ENCODE peak calls at places on chromosomes 11 and 22, in ten cellular contexts. W is naive thymus-derived CD8-positive, alpha-beta T cell; S is stimulated activated naive CD8-positive, alpha-beta T cell treated with anti-CD3 and anti-CD28 coated beads, Interleukin-15, amount 100 ng/mL, for 72 hours; O is activated CD4-positive, alpha-beta T cell treated with anti-CD3 and anti-CD28 coated beads, Interleukin-2, amount 10 ng/mL, durations not matched to agents 7 days and 5 days; X is T-cell; M is H4; R is GM23338; Q is astrocyte of the spinal cord; K is choroid plexus epithelial cell; P is NCI-H345. L is an unnamed sample.

GRCh38 chr11:121595717-121596156 is 143.0 kb upstream of the SORL1-AS1 start:
- DNase-seq in P (no peak), S (no peak), M (peak), R (no peak), X (no peak), W (no peak), Q (peak), O (no peak), K (peak), L (peak)

GRCh38 chr11:6565325-6565724 is 38.1 kb downstream of the RRP8 start:
- DNase-seq in O (no peak), R (no peak), W (no peak), Q (no peak), X (no peak), M (no peak), K (no peak), S (no peak), P (no peak), L (no peak)

GRCh38 chr11:37978647-37979046 is 1380.6 kb upstream of the RAG2 start:
- DNase-seq in W (no peak), S (no peak), Q (no peak), X (no peak), K (peak), M (no peak), R (no peak), O (no peak), P (no peak), L (no peak)

GRCh38 chr22:27022256-27022655 is 364.9 kb downstream of the MIAT start:
- DNase-seq in K (no peak), Q (no peak), P (no peak), S (no peak), R (no peak), O (no peak), X (no peak), W (no peak), M (no peak), L (no peak)

GRCh38 chr11:36127550-36127949 is 161.7 kb downstream of the COMMD9 start:
- DNase-seq in X (no peak), P (no peak), K (no peak), Q (no peak), S (no peak), O (no peak), R (no peak), W (no peak), M (no peak), L (no peak)

GRCh38 chr11:85724750-85725465 is 38.9 kb upstream of the CCDC89 start:
- DNase-seq in P (no peak), O (no peak), R (no peak), W (no peak), X (no peak), S (no peak), Q (no peak), K (no peak), M (no peak), L (no peak)

GRCh38 chr22:19679476-19680099 is 34.7 kb upstream of the SEPTIN5 start:
- DNase-seq in R (peak), P (peak), K (no peak), W (peak), S (peak), Q (no peak), X (no peak), M (no peak), O (peak), L (no peak)

GRCh38 chr11:111665779-111666178 is 63.5 kb downstream of the SIK2 start:
- DNase-seq in W (no peak), M (peak), O (peak), R (peak), S (no peak), Q (peak), P (no peak), X (no peak), K (peak), L (no peak)

GRCh38 chr11:65927904-65928397 is 8.7 kb downstream of the DRAP1 start:
- DNase-seq in P (no peak), X (peak), W (peak), R (no peak), M (no peak), S (peak), O (peak), Q (no peak), K (peak), L (no peak)

GRCh38 chr22:17576475-17576874 is 13.2 kb downstream of the SLC25A18 start:
- DNase-seq in W (no peak), P (peak), O (no peak), Q (peak), K (peak), R (peak), S (no peak), M (peak), X (no peak), L (peak)

GRCh38 chr22:22125028-22125578 is 119.5 kb upstream of the VPREB1 start:
- DNase-seq in O (no peak), W (no peak), R (no peak), P (no peak), S (no peak), Q (no peak), M (no peak), K (no peak), X (no peak), L (no peak)

GRCh38 chr11:65869643-65870306 is 2.8 kb downstream of the EFEMP2 start:
- DNase-seq in X (no peak), M (no peak), P (no peak), Q (no peak), W (no peak), R (no peak), S (no peak), O (no peak), K (no peak), L (no peak)

GRCh38 chr22:24208012-24208749 is 26.9 kb downstream of the SUSD2 start:
- DNase-seq in Q (peak), O (no peak), X (no peak), M (peak), R (no peak), S (no peak), P (no peak), W (no peak), K (peak), L (peak)

GRCh38 chr22:42662114-42663021 is 13.2 kb upstream of the CYB5R3 start:
- DNase-seq in Q (peak), M (peak), W (peak), O (peak), P (peak), S (peak), K (peak), X (peak), R (peak), L (no peak)

GRCh38 chr11:69274531-69275016 is 19.4 kb upstream of the MYEOV start:
- DNase-seq in W (no peak), Q (no peak), O (no peak), X (no peak), K (no peak), P (no peak), M (no peak), R (no peak), S (no peak), L (no peak)

GRCh38 chr11:1771700-1772099 is 8.0 kb upstream of the CTSD start:
- DNase-seq in R (no peak), M (peak), Q (no peak), O (no peak), S (no peak), P (no peak), W (no peak), X (no peak), K (peak), L (no peak)

GRCh38 chr22:44736581-44737413 is 15.6 kb upstream of the ARHGAP8 start:
- DNase-seq in R (no peak), W (no peak), S (no peak), K (no peak), O (no peak), X (no peak), M (no peak), Q (no peak), P (no peak), L (no peak)

L was measured in HS-5.